ENCODE peak calls at places on chromosomes 13 and 19, in five cellular contexts. C is K562, H is A549, L is H1, I is HepG2. B is an unnamed sample.

GRCh38 chr13:63351533-63351932 is 1935.9 kb upstream of the PCDH20 start:
- DNase-seq in C (no peak), H (no peak), L (no peak), I (no peak), B (no peak)

GRCh38 chr19:6156033-6156432 is 20.6 kb downstream of the ACSBG2 start:
- DNase-seq in C (no peak), H (no peak), L (no peak), I (no peak), B (no peak)

GRCh38 chr19:55857149-55857548 is 20.8 kb downstream of the NLRP4 start:
- DNase-seq in C (no peak), H (no peak), L (no peak), I (no peak), B (no peak)

GRCh38 chr19:38031423-38031770 is 124.4 kb downstream of the SIPA1L3 start:
- DNase-seq in C (no peak), H (no peak), L (no peak), I (no peak), B (peak)

GRCh38 chr19:3133793-3134116 is 2.1 kb upstream of the GNA15 start:
- DNase-seq in C (no peak), H (no peak), L (no peak), I (no peak), B (no peak)

GRCh38 chr19:39400997-39401548 is 5.6 kb upstream of the ZFP36 start:
- DNase-seq in C (peak), H (peak), L (no peak), I (no peak), B (no peak)

GRCh38 chr13:100423375-100423774 is 165.2 kb downstream of the GGACT start:
- DNase-seq in C (no peak), H (no peak), L (no peak), I (no peak), B (no peak)

GRCh38 chr19:45245334-45245787 is at the start of gene EXOC3L2:
- DNase-seq in C (peak), H (no peak), L (no peak), I (no peak), B (no peak)

GRCh38 chr13:74987124-74987690 is 494.8 kb downstream of the TBC1D4 start:
- DNase-seq in C (no peak), H (no peak), L (no peak), I (no peak), B (no peak)

GRCh38 chr13:48896312-48896711 is 79.4 kb upstream of the FNDC3A start:
- DNase-seq in C (peak), H (no peak), L (no peak), I (no peak), B (peak)

GRCh38 chr13:24085662-24086061 is 74.9 kb upstream of the SPATA13 start:
- DNase-seq in C (no peak), H (no peak), L (no peak), I (peak), B (no peak)

GRCh38 chr19:29415507-29415906 is 110.3 kb upstream of the VSTM2B start:
- DNase-seq in C (no peak), H (no peak), L (peak), I (no peak), B (no peak)

GRCh38 chr19:45250832-45251451 is at the start of gene MARK4:
- DNase-seq in C (peak), H (peak), L (peak), I (no peak), B (peak)

GRCh38 chr19:17406039-17406886 is 833 bp upstream of the BST2 start:
- DNase-seq in C (peak), H (no peak), L (no peak), I (no peak), B (peak)

GRCh38 chr13:110327036-110327790 is 20.1 kb downstream of the COL4A2 start:
- DNase-seq in C (no peak), H (no peak), L (no peak), I (no peak), B (no peak)

GRCh38 chr13:48294670-48295069 is 8.9 kb upstream of the RB1 start:
- DNase-seq in C (no peak), H (no peak), L (no peak), I (peak), B (no peak)

GRCh38 chr13:73428137-73428536 is 369.3 kb downstream of the KLF5 start:
- DNase-seq in C (no peak), H (peak), L (no peak), I (no peak), B (no peak)

GRCh38 chr19:46147791-46148288 is at the start of gene IGFL2:
- DNase-seq in C (no peak), H (no peak), L (no peak), I (no peak), B (no peak)

GRCh38 chr13:103203750-103204330 is 137.6 kb upstream of the SLC10A2 start:
- DNase-seq in C (no peak), H (no peak), L (no peak), I (no peak), B (no peak)

GRCh38 chr19:2038284-2039081 is 12.6 kb downstream of the MKNK2 start:
- DNase-seq in C (no peak), H (no peak), L (peak), I (no peak), B (no peak)
- TF ChIP-seq JUN in C (no peak), H (no peak), L (no peak), I (no peak), B (no peak)

DNA sequence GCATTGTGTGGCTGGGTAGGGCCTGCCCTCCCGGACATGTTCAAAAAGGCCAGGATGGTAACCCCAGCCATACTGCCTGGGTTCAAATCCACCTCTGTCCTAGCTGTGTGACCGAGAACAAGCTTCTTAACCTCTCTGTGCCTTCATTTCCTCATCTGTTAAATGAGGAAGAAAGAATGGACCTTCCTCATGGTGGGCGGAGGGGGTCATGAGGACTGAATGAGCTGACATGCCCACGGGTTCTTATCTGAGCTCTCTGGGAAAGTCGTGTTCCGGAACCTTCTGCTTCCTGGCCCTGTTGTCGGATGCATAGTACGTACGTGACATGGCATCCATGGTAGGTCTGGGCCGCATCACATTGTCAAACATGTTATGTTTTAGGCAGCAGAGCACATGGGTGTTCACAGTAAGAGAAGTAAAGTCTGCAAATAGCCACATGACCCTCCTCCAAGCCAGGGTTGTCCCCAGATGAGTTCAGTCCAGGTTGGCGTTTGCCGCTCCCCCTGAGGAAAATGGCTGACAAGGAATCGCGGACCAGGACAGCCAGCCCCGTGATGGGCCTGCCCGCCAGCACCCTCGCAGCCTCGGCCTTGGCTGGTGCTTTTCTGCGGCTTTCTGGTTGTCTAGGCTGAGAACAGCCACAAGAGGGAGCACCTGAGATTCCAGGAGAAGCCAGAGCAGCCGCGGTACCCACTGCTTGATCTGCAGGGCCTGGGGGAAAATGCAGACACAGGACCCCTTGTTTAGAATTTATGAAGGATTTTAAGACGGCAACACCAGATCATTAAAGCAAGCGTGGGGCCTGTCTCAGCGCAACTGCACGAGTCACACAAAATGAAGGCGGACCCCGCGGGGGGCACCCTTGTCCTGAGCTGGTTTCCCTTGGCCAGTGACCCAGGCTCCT is 2.4 kb upstream of the NTN5 start:
- DNase-seq in C (peak), H (peak), L (peak), I (peak), B (peak)
- H3K27ac ChIP-seq in C (no peak), H (peak), L (no peak), I (no peak), B (no peak)

GRCh38 chr13:105193026-105193425 is 1342.4 kb downstream of the EFNB2 start:
- DNase-seq in C (no peak), H (no peak), L (no peak), I (no peak), B (no peak)
- TF ChIP-seq POLR2A in C (no peak), H (no peak), L (no peak), I (no peak), B (no peak)

GRCh38 chr13:98657506-98658085 is 80.7 kb upstream of the STK24 start:
- DNase-seq in C (no peak), H (no peak), L (no peak), I (no peak), B (no peak)
- TF ChIP-seq JUN in C (no peak), H (no peak), L (no peak), I (no peak), B (no peak)

GRCh38 chr13:66405908-66406802 is 824.0 kb downstream of the PCDH9 start:
- DNase-seq in C (no peak), H (no peak), L (no peak), I (no peak), B (no peak)

GRCh38 chr13:66414196-66414800 is 815.8 kb downstream of the PCDH9 start:
- DNase-seq in C (no peak), H (no peak), L (no peak), I (no peak), B (no peak)

GRCh38 chr13:66407159-66407558 is 823.0 kb downstream of the PCDH9 start:
- DNase-seq in C (no peak), H (no peak), L (no peak), I (no peak), B (no peak)

GRCh38 chr13:66409542-66409941 is 820.6 kb downstream of the PCDH9 start:
- DNase-seq in C (no peak), H (no peak), L (no peak), I (no peak), B (no peak)

GRCh38 chr13:66410314-66410713 is 819.8 kb downstream of the PCDH9 start:
- DNase-seq in C (no peak), H (no peak), L (no peak), I (no peak), B (no peak)
- H3K27ac ChIP-seq in C (no peak), H (no peak), L (no peak), I (no peak), B (no peak)

DNA sequence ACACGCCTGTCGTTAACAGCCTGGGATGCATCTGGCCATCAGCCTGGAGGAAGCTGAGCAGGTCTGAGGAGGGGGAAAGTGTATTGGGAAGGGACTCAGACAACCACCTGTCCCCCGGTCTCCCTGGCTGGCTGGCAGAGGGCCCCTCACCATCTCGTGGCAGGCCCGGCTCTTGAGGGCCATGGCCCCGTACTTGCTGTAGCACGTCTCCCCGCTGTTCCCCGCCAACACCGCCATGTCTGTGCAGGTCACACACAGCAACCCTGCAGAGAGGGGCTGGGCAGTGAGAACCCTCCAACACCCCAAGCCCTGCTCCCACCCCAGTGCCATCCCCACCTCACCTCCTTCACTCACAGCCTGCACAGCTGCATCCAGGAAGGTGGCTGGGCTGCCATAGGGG is 4.0 kb downstream of the TRMT1 start:
- DNase-seq in C (no peak), H (no peak), L (no peak), I (no peak), B (no peak)
- TF ChIP-seq POLR2A in C (no peak), H (no peak), L (no peak), I (no peak), B (no peak)

DNA sequence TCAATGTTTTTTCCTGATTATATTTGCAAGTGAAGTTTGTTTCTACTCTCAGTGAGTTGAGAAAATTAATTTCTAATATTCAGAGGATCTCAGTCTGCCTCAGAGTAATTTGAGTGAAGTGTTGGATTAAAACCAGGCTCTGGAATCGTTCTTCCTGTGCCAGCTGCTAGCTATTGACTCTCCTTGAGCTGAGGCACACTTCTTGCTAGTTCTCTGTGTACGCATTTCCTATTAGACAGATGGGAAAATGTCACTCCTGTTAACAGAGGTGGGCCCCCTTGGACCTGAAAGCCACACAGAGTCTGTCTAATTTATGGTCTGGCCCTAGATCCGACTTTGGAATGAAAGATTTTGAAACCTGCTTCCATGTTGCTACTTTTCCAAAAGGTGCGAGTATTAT is 107.6 kb upstream of the RNF113B start:
- DNase-seq in C (no peak), H (no peak), L (no peak), I (no peak), B (no peak)
- TF ChIP-seq JUN in C (no peak), H (no peak), L (no peak), I (no peak), B (no peak)

GRCh38 chr13:29434217-29434940 is 161.1 kb downstream of the SLC7A1 start:
- DNase-seq in C (no peak), H (no peak), L (no peak), I (no peak), B (no peak)

GRCh38 chr13:29427937-29428309 is 167.6 kb downstream of the SLC7A1 start:
- DNase-seq in C (no peak), H (no peak), L (no peak), I (no peak), B (no peak)

GRCh38 chr13:29429496-29429895 is 166.0 kb downstream of the SLC7A1 start:
- DNase-seq in C (no peak), H (no peak), L (no peak), I (no peak), B (no peak)

GRCh38 chr13:29428310-29428991 is 167.0 kb downstream of the SLC7A1 start:
- DNase-seq in C (no peak), H (no peak), L (peak), I (no peak), B (no peak)

GRCh38 chr13:29428992-29429315 is 166.5 kb downstream of the SLC7A1 start:
- DNase-seq in C (no peak), H (no peak), L (no peak), I (no peak), B (no peak)
- H3K27ac ChIP-seq in C (no peak), H (no peak), L (no peak), I (no peak), B (no peak)

DNA sequence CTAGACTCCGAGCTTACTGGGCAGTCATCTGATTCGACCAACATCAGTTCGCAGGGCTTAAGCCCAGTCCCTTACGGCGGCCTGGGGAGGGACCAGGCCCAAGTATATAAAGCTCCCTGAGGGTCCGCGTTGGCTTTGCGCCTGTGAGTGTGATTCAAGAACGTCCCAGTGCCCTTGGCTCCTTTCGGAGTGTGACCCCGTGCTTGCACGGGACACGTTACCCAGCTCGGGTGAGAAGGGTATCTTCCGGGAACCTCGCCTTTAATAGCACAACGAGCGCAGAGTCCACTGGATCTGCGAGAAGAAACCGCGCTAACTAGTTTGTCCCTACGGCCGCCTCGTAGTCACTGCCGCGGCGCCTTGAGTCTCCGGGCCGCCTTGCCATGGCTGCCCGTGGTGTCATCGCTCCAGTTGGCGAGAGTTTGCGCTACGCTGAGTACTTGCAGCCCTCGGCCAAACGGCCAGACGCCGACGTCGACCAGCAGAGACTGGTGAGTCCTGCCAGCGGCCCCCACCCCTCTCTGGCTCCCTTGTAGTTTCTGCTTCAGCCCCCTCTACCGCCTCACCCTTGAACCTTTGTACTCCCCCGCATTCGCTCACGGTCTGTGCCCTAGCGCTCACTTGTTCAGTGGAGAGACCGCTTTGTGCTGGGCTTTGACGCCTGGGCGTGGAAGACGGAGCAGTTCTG is at the start of gene DNAJC15:
- DNase-seq in C (peak), H (no peak), L (peak), I (peak), B (peak)
- TF ChIP-seq POLR2A in C (no peak), H (no peak), L (peak), I (peak), B (peak)

GRCh38 chr19:53894736-53895135 is 12.7 kb downstream of the PRKCG start:
- DNase-seq in C (no peak), H (no peak), L (no peak), I (no peak), B (no peak)
- TF ChIP-seq JUN in C (no peak), H (no peak), L (no peak), I (no peak), B (no peak)

B was measured in endothelial cell of umbilical vein.